ENCODE peak calls at places on chromosomes 12 and 14, in four cellular contexts. O is renal cortical epithelial cell, A is lower leg skin, C is body of pancreas. Q is an unnamed sample.

GRCh38 chr12:4212845-4213244 is 60.7 kb upstream of the CCND2 start:
- DNase-seq in A (no peak), O (no peak), C (no peak), Q (no peak)

GRCh38 chr12:113049976-113050742 is 6.4 kb upstream of the DTX1 start:
- DNase-seq in O (peak), C (peak), A (no peak), Q (no peak)

GRCh38 chr14:77024171-77024627 is 4.3 kb downstream of the IRF2BPL start:
- DNase-seq in A (no peak), C (peak), O (no peak), Q (no peak)

GRCh38 chr12:74171478-74171909 is 366.1 kb upstream of the ATXN7L3B start:
- DNase-seq in C (no peak), A (no peak), O (no peak), Q (no peak)

GRCh38 chr12:76080017-76080728 is 4.3 kb downstream of the NAP1L1 start:
- DNase-seq in O (no peak), C (no peak), A (no peak), Q (no peak)

GRCh38 chr12:111270773-111271172 is 98.1 kb downstream of the PHETA1 start:
- DNase-seq in A (no peak), O (no peak), C (no peak), Q (no peak)

GRCh38 chr14:21204167-21205025 is 48.5 kb upstream of the OR5AU1 start:
- DNase-seq in C (no peak), O (no peak), A (no peak), Q (no peak)

GRCh38 chr14:40119321-40119720 is 687.1 kb upstream of the FBXO33 start:
- DNase-seq in A (no peak), C (no peak), O (peak), Q (no peak)

GRCh38 chr14:56490379-56490778 is 89.2 kb upstream of the TMEM260 start:
- DNase-seq in C (no peak), A (no peak), O (peak), Q (no peak)

GRCh38 chr12:52566847-52567291 is 6.8 kb downstream of the KRT74 start:
- DNase-seq in O (no peak), A (no peak), C (no peak), Q (no peak)

GRCh38 chr12:110073049-110073831 is 24.9 kb upstream of the C12orf76 start:
- DNase-seq in O (no peak), A (peak), C (no peak), Q (no peak)

GRCh38 chr12:87274594-87275245 is 754.5 kb downstream of the C12orf50 start:
- DNase-seq in O (peak), C (no peak), A (no peak), Q (no peak)

GRCh38 chr12:95836630-95837239 is 22.0 kb upstream of the SNRPF start:
- DNase-seq in O (peak), C (no peak), A (no peak), Q (no peak)

GRCh38 chr12:126668961-126669360 is 1598.0 kb upstream of the TMEM132C start:
- DNase-seq in A (no peak), O (peak), C (no peak), Q (no peak)

GRCh38 chr14:49863483-49864262 is 11.1 kb upstream of the NEMF start:
- DNase-seq in C (no peak), A (no peak), O (no peak), Q (no peak)

GRCh38 chr14:62692490-62693106 is 352.7 kb downstream of the KCNH5 start:
- DNase-seq in O (no peak), C (no peak), A (no peak), Q (no peak)